ENCODE peak calls at places on chromosome 13, in eight cellular contexts. L, I, O, P, E, A, H and K are unnamed samples.

GRCh38 chr13:42041684-42042035 is 6.8 kb upstream of the DGKH start:
- DNase-seq in E (no peak), H (peak), P (peak), O (peak), I (no peak), L (peak), A (peak), K (peak)

GRCh38 chr13:60887711-60888110 is 490.7 kb downstream of the TDRD3 start:
- DNase-seq in P (no peak), H (no peak), O (no peak), A (no peak), E (no peak), L (no peak), I (no peak), K (no peak)

GRCh38 chr13:74067818-74068217 is 66.4 kb downstream of the KLF12 start:
- DNase-seq in O (no peak), H (no peak), A (no peak), E (no peak), I (no peak), L (no peak), P (no peak), K (no peak)

GRCh38 chr13:98996046-98996445 is 18.2 kb upstream of the DOCK9 start:
- DNase-seq in O (no peak), A (no peak), H (no peak), E (no peak), P (no peak), I (no peak), L (no peak), K (no peak)

GRCh38 chr13:101152184-101152583 is 264.1 kb downstream of the NALCN start:
- DNase-seq in L (no peak), A (no peak), E (no peak), O (no peak), H (no peak), P (no peak), I (no peak), K (peak)

GRCh38 chr13:105960326-105960725 is 575.1 kb downstream of the EFNB2 start:
- DNase-seq in O (no peak), L (no peak), A (no peak), I (no peak), P (no peak), E (no peak), H (no peak), K (no peak)

GRCh38 chr13:25217023-25217909 is 45.2 kb upstream of the AMER2 start:
- DNase-seq in I (no peak), H (no peak), E (peak), L (no peak), A (no peak), O (no peak), P (no peak), K (no peak)

GRCh38 chr13:76600086-76600485 is 286.1 kb downstream of the KCTD12 start:
- DNase-seq in H (no peak), L (no peak), E (no peak), P (no peak), O (no peak), I (no peak), A (no peak), K (no peak)

GRCh38 chr13:21022694-21023325 is 38.6 kb downstream of the LATS2 start:
- DNase-seq in I (no peak), L (no peak), O (no peak), A (no peak), E (no peak), P (no peak), H (no peak), K (no peak)

GRCh38 chr13:37127706-37128241 is 22.3 kb upstream of the CSNK1A1L start:
- DNase-seq in H (no peak), E (no peak), P (no peak), A (no peak), L (no peak), O (no peak), I (no peak), K (no peak)